ENCODE peak calls at places on chromosomes 6 and 20, in eight cellular contexts. K, U, P, A, B, T, G and W are unnamed samples.

GRCh38 chr6:129647044-129647443 is 62.9 kb downstream of the ARHGAP18 start:
- DNase-seq in K (no peak), U (no peak), P (no peak), A (no peak), B (no peak), T (no peak), G (no peak), W (no peak)

GRCh38 chr6:30720738-30721197 is 616 bp downstream of the TUBB start:
- DNase-seq in K (peak), U (peak), P (peak), A (peak), B (no peak), T (no peak), G (no peak), W (no peak)

GRCh38 chr20:25280051-25280573 is 32.2 kb downstream of the PYGB start:
- DNase-seq in K (peak), U (no peak), P (peak), A (no peak), B (peak), T (no peak), G (no peak), W (no peak)

GRCh38 chr20:62116558-62117361 is 5.5 kb upstream of the LSM14B start:
- DNase-seq in K (no peak), U (no peak), P (no peak), A (no peak), B (no peak), T (no peak), G (no peak), W (no peak)

GRCh38 chr20:62740286-62741141 is 31.9 kb downstream of the NTSR1 start:
- DNase-seq in K (no peak), U (peak), P (no peak), A (peak), B (peak), T (no peak), G (peak), W (peak)

GRCh38 chr20:62931464-62931863 is 5.2 kb upstream of the DIDO1 start:
- DNase-seq in K (no peak), U (no peak), P (no peak), A (no peak), B (no peak), T (no peak), G (no peak), W (no peak)

GRCh38 chr6:145360865-145361264 is 374.5 kb downstream of the EPM2A start:
- DNase-seq in K (no peak), U (no peak), P (no peak), A (no peak), B (no peak), T (peak), G (no peak), W (no peak)

GRCh38 chr6:83073620-83074019 is 6.1 kb downstream of the DOP1A start:
- DNase-seq in K (no peak), U (no peak), P (no peak), A (no peak), B (no peak), T (no peak), G (no peak), W (no peak)

GRCh38 chr20:43717616-43717995 is 9.2 kb downstream of the GTSF1L start:
- DNase-seq in K (no peak), U (no peak), P (no peak), A (no peak), B (no peak), T (no peak), G (no peak), W (no peak)

GRCh38 chr6:35034411-35035171 is 106.5 kb downstream of the TCP11 start:
- DNase-seq in K (peak), U (peak), P (peak), A (no peak), B (no peak), T (no peak), G (no peak), W (no peak)

GRCh38 chr6:6915813-6916547 is 191.8 kb upstream of the RREB1 start:
- DNase-seq in K (no peak), U (peak), P (no peak), A (no peak), B (no peak), T (no peak), G (peak), W (no peak)

GRCh38 chr20:31822421-31823330 is 3.5 kb downstream of the MYLK2 start:
- DNase-seq in K (peak), U (peak), P (peak), A (peak), B (peak), T (peak), G (peak), W (peak)

GRCh38 chr6:134065706-134066105 is 13.3 kb upstream of the SLC2A12 start:
- DNase-seq in K (no peak), U (peak), P (no peak), A (peak), B (no peak), T (no peak), G (no peak), W (no peak)

GRCh38 chr6:119297049-119297448 is 52.5 kb downstream of the MAN1A1 start:
- DNase-seq in K (no peak), U (no peak), P (no peak), A (no peak), B (no peak), T (no peak), G (no peak), W (no peak)

GRCh38 chr20:50636601-50637539 is 54.5 kb downstream of the RIPOR3 start:
- DNase-seq in K (no peak), U (no peak), P (no peak), A (no peak), B (no peak), T (peak), G (no peak), W (no peak)

GRCh38 chr6:22003219-22003779 is 293.5 kb downstream of the PRL start:
- DNase-seq in K (no peak), U (peak), P (no peak), A (no peak), B (no peak), T (no peak), G (no peak), W (no peak)

GRCh38 chr6:134819236-134819635 is 130.7 kb downstream of the ALDH8A1 start:
- DNase-seq in K (no peak), U (no peak), P (no peak), A (no peak), B (no peak), T (no peak), G (no peak), W (no peak)

GRCh38 chr20:1900321-1900791 is 5.1 kb downstream of the SIRPA start:
- DNase-seq in K (peak), U (peak), P (no peak), A (no peak), B (no peak), T (peak), G (no peak), W (no peak)

GRCh38 chr6:170206931-170207431 is 83.9 kb downstream of the DLL1 start:
- DNase-seq in K (no peak), U (no peak), P (no peak), A (no peak), B (no peak), T (no peak), G (no peak), W (no peak)

GRCh38 chr6:35302604-35303218 is 5.1 kb downstream of the DEF6 start:
- DNase-seq in K (no peak), U (peak), P (no peak), A (peak), B (peak), T (peak), G (peak), W (peak)

GRCh38 chr6:166849762-166850181 is 106.6 kb downstream of the RNASET2 start:
- DNase-seq in K (no peak), U (no peak), P (no peak), A (no peak), B (no peak), T (no peak), G (no peak), W (no peak)

GRCh38 chr20:32737371-32738223 is 5.7 kb downstream of the COMMD7 start:
- DNase-seq in K (no peak), U (peak), P (no peak), A (peak), B (no peak), T (peak), G (no peak), W (no peak)

GRCh38 chr20:62401331-62401779 is 5.7 kb downstream of the CABLES2 start:
- DNase-seq in K (no peak), U (no peak), P (no peak), A (no peak), B (no peak), T (no peak), G (no peak), W (no peak)

GRCh38 chr6:18997375-18997826 is 610.3 kb downstream of the RNF144B start:
- DNase-seq in K (peak), U (peak), P (peak), A (no peak), B (no peak), T (peak), G (no peak), W (no peak)

GRCh38 chr6:12458558-12458957 is 168.4 kb downstream of the EDN1 start:
- DNase-seq in K (no peak), U (no peak), P (no peak), A (no peak), B (no peak), T (no peak), G (no peak), W (no peak)